ENCODE peak calls at places on chromosomes 2 and 18, in ten cellular contexts. One of them, this sample, is unnamed.
A peak's percentile ranks its signal among the peaks of the same experiment; 100 is the strongest.

GRCh38 chr18:50466634-50467033 is 91.8 kb downstream of the SKA1 start:
- DNase-seq in HEK293T: no peak
- DNase-seq in activated T-cell treated with anti-CD3 and anti-CD28 coated beads for 24 hours: no peak
- DNase-seq in hippocampal formation: no peak
- DNase-seq in neural progenitor cell: no peak
- DNase-seq in GM12865: no peak
- DNase-seq in fibroblast of pulmonary artery: no peak
- DNase-seq in MM.1S: no peak
- DNase-seq in T-cell: no peak
- DNase-seq in NAMALWA: no peak
- DNase-seq in this sample: no peak

GRCh38 chr18:35122586-35123224 is 81.5 kb downstream of the MAPRE2 start:
- DNase-seq in HEK293T: no peak
- DNase-seq in activated T-cell treated with anti-CD3 and anti-CD28 coated beads for 24 hours: no peak
- DNase-seq in hippocampal formation: peak; percentile 45
- DNase-seq in neural progenitor cell: peak; percentile 66
- DNase-seq in GM12865: no peak
- DNase-seq in fibroblast of pulmonary artery: no peak
- DNase-seq in MM.1S: no peak
- DNase-seq in T-cell: no peak
- DNase-seq in NAMALWA: no peak
- DNase-seq in this sample: no peak

GRCh38 chr2:64482765-64483504 is 29.0 kb downstream of the LGALSL start:
- DNase-seq in HEK293T: no peak
- DNase-seq in activated T-cell treated with anti-CD3 and anti-CD28 coated beads for 24 hours: no peak
- DNase-seq in hippocampal formation: no peak
- DNase-seq in neural progenitor cell: peak; percentile 36
- DNase-seq in GM12865: no peak
- DNase-seq in fibroblast of pulmonary artery: peak; percentile 22
- DNase-seq in MM.1S: no peak
- DNase-seq in T-cell: no peak
- DNase-seq in NAMALWA: no peak
- DNase-seq in this sample: no peak

GRCh38 chr18:40841063-40841462 is 1114.0 kb upstream of the PIK3C3 start:
- DNase-seq in HEK293T: no peak
- DNase-seq in activated T-cell treated with anti-CD3 and anti-CD28 coated beads for 24 hours: no peak
- DNase-seq in hippocampal formation: no peak
- DNase-seq in neural progenitor cell: no peak
- DNase-seq in GM12865: no peak
- DNase-seq in fibroblast of pulmonary artery: no peak
- DNase-seq in MM.1S: no peak
- DNase-seq in T-cell: no peak
- DNase-seq in NAMALWA: no peak
- DNase-seq in this sample: no peak

GRCh38 chr18:25144835-25145234 is 207.1 kb downstream of the ZNF521 start:
- DNase-seq in HEK293T: no peak
- DNase-seq in activated T-cell treated with anti-CD3 and anti-CD28 coated beads for 24 hours: no peak
- DNase-seq in hippocampal formation: peak; percentile 6
- DNase-seq in neural progenitor cell: no peak
- DNase-seq in GM12865: no peak
- DNase-seq in fibroblast of pulmonary artery: peak; percentile 76
- DNase-seq in MM.1S: no peak
- DNase-seq in T-cell: no peak
- DNase-seq in NAMALWA: no peak
- DNase-seq in this sample: no peak

GRCh38 chr2:42795871-42796301 is 3.5 kb upstream of the HAAO start:
- DNase-seq in HEK293T: no peak
- DNase-seq in activated T-cell treated with anti-CD3 and anti-CD28 coated beads for 24 hours: no peak
- DNase-seq in hippocampal formation: no peak
- DNase-seq in neural progenitor cell: no peak
- DNase-seq in GM12865: peak; percentile 90
- DNase-seq in fibroblast of pulmonary artery: no peak
- DNase-seq in MM.1S: no peak
- DNase-seq in T-cell: no peak
- DNase-seq in NAMALWA: peak; percentile 48
- DNase-seq in this sample: no peak

GRCh38 chr18:58225101-58225500 is 181.1 kb downstream of the NEDD4L start:
- DNase-seq in HEK293T: no peak
- DNase-seq in activated T-cell treated with anti-CD3 and anti-CD28 coated beads for 24 hours: no peak
- DNase-seq in hippocampal formation: no peak
- DNase-seq in neural progenitor cell: no peak
- DNase-seq in GM12865: peak; percentile 61
- DNase-seq in fibroblast of pulmonary artery: no peak
- DNase-seq in MM.1S: no peak
- DNase-seq in T-cell: no peak
- DNase-seq in NAMALWA: no peak
- DNase-seq in this sample: no peak

GRCh38 chr18:79405781-79406575 is 10.2 kb downstream of the NFATC1 start:
- DNase-seq in HEK293T: no peak
- DNase-seq in activated T-cell treated with anti-CD3 and anti-CD28 coated beads for 24 hours: peak; percentile 74
- DNase-seq in hippocampal formation: peak; percentile 29
- DNase-seq in neural progenitor cell: no peak
- DNase-seq in GM12865: peak; percentile 70
- DNase-seq in fibroblast of pulmonary artery: no peak
- DNase-seq in MM.1S: no peak
- DNase-seq in T-cell: peak; percentile 97
- DNase-seq in NAMALWA: peak; percentile 94
- DNase-seq in this sample: peak; percentile 87

GRCh38 chr2:169012812-169013627 is 18.1 kb downstream of the ABCB11 start:
- DNase-seq in HEK293T: no peak
- DNase-seq in activated T-cell treated with anti-CD3 and anti-CD28 coated beads for 24 hours: no peak
- DNase-seq in hippocampal formation: no peak
- DNase-seq in neural progenitor cell: no peak
- DNase-seq in GM12865: no peak
- DNase-seq in fibroblast of pulmonary artery: peak; percentile 76
- DNase-seq in MM.1S: no peak
- DNase-seq in T-cell: no peak
- DNase-seq in NAMALWA: no peak
- DNase-seq in this sample: no peak

This sample was measured in T-helper 22 cell.